ENCODE peak calls at places on chromosomes 6 and 20, in eight cellular contexts. One of them, this sample, is unnamed.

GRCh38 chr6:133241901-133242760 is 974 bp downstream of the EYA4 start:
- DNase-seq in caudate nucleus: no peak
- DNase-seq in GM12865: no peak
- DNase-seq in skeletal muscle cell: no peak
- DNase-seq in stimulated activated CD8-positive, alpha-beta memory T cell treated with anti-CD3 and anti-CD28 coated beads, Interleukin-4, amount 100 ng/mL, for 1 hour: no peak
- DNase-seq in K562: no peak
- DNase-seq in activated T-cell treated with anti-CD3 and anti-CD28 coated beads, Interleukin-2, amount 50 U/mL, for 1 hour: no peak
- DNase-seq in upper lobe of right lung: no peak
- DNase-seq in this sample: no peak

GRCh38 chr6:38509713-38510112 is 130.0 kb downstream of the BTBD9 start:
- DNase-seq in activated T-cell treated with anti-CD3 and anti-CD28 coated beads, Interleukin-2, amount 50 U/mL, for 1 hour: no peak
- DNase-seq in caudate nucleus: no peak
- DNase-seq in skeletal muscle cell: no peak
- DNase-seq in GM12865: no peak
- DNase-seq in stimulated activated CD8-positive, alpha-beta memory T cell treated with anti-CD3 and anti-CD28 coated beads, Interleukin-4, amount 100 ng/mL, for 1 hour: no peak
- DNase-seq in upper lobe of right lung: no peak
- DNase-seq in K562: no peak
- DNase-seq in this sample: no peak

GRCh38 chr6:163745566-163746400 is 331.3 kb downstream of the QKI start:
- DNase-seq in upper lobe of right lung: no peak
- DNase-seq in skeletal muscle cell: peak; percentile 75
- DNase-seq in activated T-cell treated with anti-CD3 and anti-CD28 coated beads, Interleukin-2, amount 50 U/mL, for 1 hour: no peak
- DNase-seq in caudate nucleus: no peak
- DNase-seq in GM12865: no peak
- DNase-seq in K562: peak; percentile 42
- DNase-seq in stimulated activated CD8-positive, alpha-beta memory T cell treated with anti-CD3 and anti-CD28 coated beads, Interleukin-4, amount 100 ng/mL, for 1 hour: no peak
- DNase-seq in this sample: no peak

GRCh38 chr6:166955121-166955864 is 1.1 kb downstream of the RNASET2 start:
- DNase-seq in activated T-cell treated with anti-CD3 and anti-CD28 coated beads, Interleukin-2, amount 50 U/mL, for 1 hour: peak; percentile 45
- DNase-seq in caudate nucleus: no peak
- DNase-seq in stimulated activated CD8-positive, alpha-beta memory T cell treated with anti-CD3 and anti-CD28 coated beads, Interleukin-4, amount 100 ng/mL, for 1 hour: no peak
- DNase-seq in K562: no peak
- DNase-seq in upper lobe of right lung: peak; percentile 75
- DNase-seq in GM12865: peak; percentile 78
- DNase-seq in skeletal muscle cell: no peak
- DNase-seq in this sample: no peak

GRCh38 chr20:47373206-47373722 is 16.8 kb upstream of the ZMYND8 start:
- DNase-seq in upper lobe of right lung: no peak
- DNase-seq in caudate nucleus: no peak
- DNase-seq in GM12865: no peak
- DNase-seq in K562: no peak
- DNase-seq in skeletal muscle cell: no peak
- DNase-seq in activated T-cell treated with anti-CD3 and anti-CD28 coated beads, Interleukin-2, amount 50 U/mL, for 1 hour: no peak
- DNase-seq in stimulated activated CD8-positive, alpha-beta memory T cell treated with anti-CD3 and anti-CD28 coated beads, Interleukin-4, amount 100 ng/mL, for 1 hour: no peak
- DNase-seq in this sample: no peak

GRCh38 chr6:28953039-28953872 is 29.5 kb upstream of the TRIM27 start:
- DNase-seq in K562: peak; percentile 78
- DNase-seq in GM12865: peak; percentile 82
- DNase-seq in skeletal muscle cell: no peak
- DNase-seq in activated T-cell treated with anti-CD3 and anti-CD28 coated beads, Interleukin-2, amount 50 U/mL, for 1 hour: peak; percentile 58
- DNase-seq in upper lobe of right lung: no peak
- DNase-seq in stimulated activated CD8-positive, alpha-beta memory T cell treated with anti-CD3 and anti-CD28 coated beads, Interleukin-4, amount 100 ng/mL, for 1 hour: no peak
- DNase-seq in caudate nucleus: peak; percentile 18
- DNase-seq in this sample: no peak

GRCh38 chr6:9205645-9206044 is 770.3 kb upstream of the SLC35B3 start:
- DNase-seq in upper lobe of right lung: no peak
- DNase-seq in activated T-cell treated with anti-CD3 and anti-CD28 coated beads, Interleukin-2, amount 50 U/mL, for 1 hour: no peak
- DNase-seq in stimulated activated CD8-positive, alpha-beta memory T cell treated with anti-CD3 and anti-CD28 coated beads, Interleukin-4, amount 100 ng/mL, for 1 hour: no peak
- DNase-seq in skeletal muscle cell: no peak
- DNase-seq in GM12865: no peak
- DNase-seq in K562: no peak
- DNase-seq in caudate nucleus: no peak
- DNase-seq in this sample: no peak

GRCh38 chr20:35539756-35540212 is 2.1 kb upstream of the ERGIC3 start:
- DNase-seq in caudate nucleus: no peak
- DNase-seq in skeletal muscle cell: no peak
- DNase-seq in stimulated activated CD8-positive, alpha-beta memory T cell treated with anti-CD3 and anti-CD28 coated beads, Interleukin-4, amount 100 ng/mL, for 1 hour: no peak
- DNase-seq in K562: no peak
- DNase-seq in activated T-cell treated with anti-CD3 and anti-CD28 coated beads, Interleukin-2, amount 50 U/mL, for 1 hour: no peak
- DNase-seq in GM12865: peak; percentile 37
- DNase-seq in upper lobe of right lung: peak; percentile 76
- DNase-seq in this sample: no peak

GRCh38 chr6:52508261-52508739 is 68.6 kb downstream of the TRAM2 start:
- DNase-seq in activated T-cell treated with anti-CD3 and anti-CD28 coated beads, Interleukin-2, amount 50 U/mL, for 1 hour: no peak
- DNase-seq in caudate nucleus: no peak
- DNase-seq in upper lobe of right lung: no peak
- DNase-seq in skeletal muscle cell: no peak
- DNase-seq in stimulated activated CD8-positive, alpha-beta memory T cell treated with anti-CD3 and anti-CD28 coated beads, Interleukin-4, amount 100 ng/mL, for 1 hour: no peak
- DNase-seq in K562: no peak
- DNase-seq in GM12865: no peak
- DNase-seq in this sample: no peak

GRCh38 chr6:46320505-46320904 is 149.7 kb upstream of the ENPP5 start:
- DNase-seq in GM12865: no peak
- DNase-seq in skeletal muscle cell: no peak
- DNase-seq in activated T-cell treated with anti-CD3 and anti-CD28 coated beads, Interleukin-2, amount 50 U/mL, for 1 hour: no peak
- DNase-seq in K562: no peak
- DNase-seq in caudate nucleus: no peak
- DNase-seq in upper lobe of right lung: no peak
- DNase-seq in stimulated activated CD8-positive, alpha-beta memory T cell treated with anti-CD3 and anti-CD28 coated beads, Interleukin-4, amount 100 ng/mL, for 1 hour: no peak
- DNase-seq in this sample: no peak

GRCh38 chr6:44664716-44665115 is 277.2 kb downstream of the CDC5L start:
- DNase-seq in upper lobe of right lung: no peak
- DNase-seq in GM12865: no peak
- DNase-seq in K562: no peak
- DNase-seq in caudate nucleus: no peak
- DNase-seq in stimulated activated CD8-positive, alpha-beta memory T cell treated with anti-CD3 and anti-CD28 coated beads, Interleukin-4, amount 100 ng/mL, for 1 hour: no peak
- DNase-seq in activated T-cell treated with anti-CD3 and anti-CD28 coated beads, Interleukin-2, amount 50 U/mL, for 1 hour: no peak
- DNase-seq in skeletal muscle cell: no peak
- DNase-seq in this sample: no peak

GRCh38 chr20:52994184-52994970 is 22.2 kb downstream of the TSHZ2 start:
- DNase-seq in GM12865: no peak
- DNase-seq in caudate nucleus: no peak
- DNase-seq in skeletal muscle cell: no peak
- DNase-seq in upper lobe of right lung: no peak
- DNase-seq in K562: no peak
- DNase-seq in stimulated activated CD8-positive, alpha-beta memory T cell treated with anti-CD3 and anti-CD28 coated beads, Interleukin-4, amount 100 ng/mL, for 1 hour: no peak
- DNase-seq in activated T-cell treated with anti-CD3 and anti-CD28 coated beads, Interleukin-2, amount 50 U/mL, for 1 hour: no peak
- DNase-seq in this sample: no peak

GRCh38 chr6:28005124-28005662 is 48.2 kb downstream of the OR2B6 start:
- DNase-seq in caudate nucleus: no peak
- DNase-seq in K562: no peak
- DNase-seq in GM12865: no peak
- DNase-seq in skeletal muscle cell: no peak
- DNase-seq in activated T-cell treated with anti-CD3 and anti-CD28 coated beads, Interleukin-2, amount 50 U/mL, for 1 hour: no peak
- DNase-seq in upper lobe of right lung: no peak
- DNase-seq in stimulated activated CD8-positive, alpha-beta memory T cell treated with anti-CD3 and anti-CD28 coated beads, Interleukin-4, amount 100 ng/mL, for 1 hour: no peak
- DNase-seq in this sample: no peak

GRCh38 chr6:170222498-170223471 is 68.1 kb downstream of the DLL1 start:
- DNase-seq in activated T-cell treated with anti-CD3 and anti-CD28 coated beads, Interleukin-2, amount 50 U/mL, for 1 hour: no peak
- DNase-seq in K562: no peak
- DNase-seq in caudate nucleus: no peak
- DNase-seq in skeletal muscle cell: no peak
- DNase-seq in GM12865: no peak
- DNase-seq in upper lobe of right lung: peak; percentile 69
- DNase-seq in stimulated activated CD8-positive, alpha-beta memory T cell treated with anti-CD3 and anti-CD28 coated beads, Interleukin-4, amount 100 ng/mL, for 1 hour: no peak
- DNase-seq in this sample: no peak

GRCh38 chr6:16305246-16305725 is 66.9 kb downstream of the GMPR start:
- DNase-seq in caudate nucleus: no peak
- DNase-seq in upper lobe of right lung: no peak
- DNase-seq in GM12865: peak; percentile 89
- DNase-seq in skeletal muscle cell: no peak
- DNase-seq in stimulated activated CD8-positive, alpha-beta memory T cell treated with anti-CD3 and anti-CD28 coated beads, Interleukin-4, amount 100 ng/mL, for 1 hour: no peak
- DNase-seq in K562: no peak
- DNase-seq in activated T-cell treated with anti-CD3 and anti-CD28 coated beads, Interleukin-2, amount 50 U/mL, for 1 hour: no peak
- DNase-seq in this sample: no peak

This sample was measured in cerebellar nuclear complex.